ENCODE peak calls at places on chromosomes 12 and 14, in eight cellular contexts. W is body of pancreas, X is sigmoid colon, V is prostate gland, B is Peyer's patch, Q is suprapubic skin, I is breast epithelium, L is IMR-90. T is an unnamed sample.

GRCh38 chr12:124910561-124911478 is 3.6 kb downstream of the UBC start:
- DNase-seq in W (no peak), X (no peak), V (no peak), B (no peak), Q (no peak), I (no peak), L (peak), T (no peak)

GRCh38 chr12:116954700-116955381 is 44.1 kb downstream of the FBXW8 start:
- DNase-seq in W (peak), X (no peak), V (no peak), B (no peak), Q (no peak), I (no peak), L (no peak), T (no peak)

GRCh38 chr12:108478611-108479010 is 36.5 kb upstream of the FICD start:
- DNase-seq in W (no peak), X (no peak), V (no peak), B (no peak), Q (no peak), I (no peak), L (no peak), T (no peak)

GRCh38 chr12:29238822-29239291 is 89.8 kb downstream of the FAR2 start:
- DNase-seq in W (no peak), X (no peak), V (no peak), B (no peak), Q (no peak), I (no peak), L (peak), T (no peak)

GRCh38 chr14:102711207-102711606 is 66.0 kb upstream of the TRAF3 start:
- DNase-seq in W (no peak), X (no peak), V (no peak), B (no peak), Q (no peak), I (no peak), L (no peak), T (no peak)

GRCh38 chr12:132451172-132451835 is 38.6 kb upstream of the FBRSL1 start:
- DNase-seq in W (no peak), X (no peak), V (no peak), B (peak), Q (no peak), I (no peak), L (no peak), T (no peak)

GRCh38 chr12:113479578-113480335 is 8.1 kb upstream of the LHX5 start:
- DNase-seq in W (peak), X (no peak), V (no peak), B (no peak), Q (no peak), I (no peak), L (peak), T (no peak)

GRCh38 chr12:109422251-109422650 is 54.8 kb downstream of the KCTD10 start:
- DNase-seq in W (no peak), X (no peak), V (no peak), B (no peak), Q (no peak), I (no peak), L (no peak), T (no peak)

GRCh38 chr12:126708492-126708896 is 1558.5 kb upstream of the TMEM132C start:
- DNase-seq in W (no peak), X (no peak), V (no peak), B (no peak), Q (no peak), I (no peak), L (no peak), T (no peak)

DNA sequence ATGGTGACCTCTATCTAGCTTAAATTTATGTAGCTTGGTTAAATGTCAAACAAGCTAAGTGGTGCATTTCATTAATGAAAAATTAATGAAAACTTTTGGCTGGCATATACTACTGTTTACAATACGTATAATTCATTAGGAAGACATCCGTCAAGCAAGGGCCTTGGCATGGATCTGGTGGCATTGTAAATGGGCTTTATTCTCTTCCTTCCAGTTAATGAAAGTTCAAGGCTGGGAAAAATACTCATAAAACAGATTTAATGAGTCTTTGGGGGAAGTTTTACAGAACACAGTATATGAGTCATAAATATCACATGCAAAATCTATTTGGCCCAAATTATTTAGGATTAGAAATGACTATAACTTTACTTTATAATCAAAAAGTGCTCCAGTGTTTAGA is 807.7 kb upstream of the SEL1L start:
- DNase-seq in W (no peak), X (no peak), V (no peak), B (no peak), Q (no peak), I (no peak), L (no peak), T (no peak)
- TF ChIP-seq POLR2A in W (no peak), X (no peak), V (no peak), B (no peak), Q (no peak), I (no peak), L (no peak), T (no peak)

DNA sequence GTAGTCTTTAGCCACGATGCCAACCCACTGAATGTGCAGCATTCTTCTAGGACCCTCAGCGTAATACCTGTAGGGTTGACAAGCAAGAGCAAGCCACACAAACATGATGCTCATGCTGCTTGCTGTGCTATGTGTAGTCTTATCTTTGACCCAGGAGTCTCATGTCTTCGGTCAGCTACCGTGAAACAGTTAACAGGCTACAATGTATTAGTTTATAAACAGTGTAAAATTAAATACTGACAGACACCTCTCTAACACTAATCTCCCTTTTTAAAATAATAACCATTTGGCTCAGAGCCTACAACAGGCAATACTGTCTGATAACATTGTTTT is 1.9 kb downstream of the EAPP start:
- DNase-seq in W (no peak), X (no peak), V (no peak), B (no peak), Q (no peak), I (no peak), L (no peak), T (no peak)
- H3K27ac ChIP-seq in W (peak), X (peak), V (no peak), B (peak), Q (no peak), I (peak), L (peak), T (peak)

GRCh38 chr14:22766457-22767322 is at the start of gene OXA1L:
- DNase-seq in W (peak), X (peak), V (peak), B (peak), Q (peak), I (peak), L (peak), T (peak)
- TF ChIP-seq POLR2A in W (peak), X (peak), V (no peak), B (peak), Q (no peak), I (peak), L (peak), T (peak)

DNA sequence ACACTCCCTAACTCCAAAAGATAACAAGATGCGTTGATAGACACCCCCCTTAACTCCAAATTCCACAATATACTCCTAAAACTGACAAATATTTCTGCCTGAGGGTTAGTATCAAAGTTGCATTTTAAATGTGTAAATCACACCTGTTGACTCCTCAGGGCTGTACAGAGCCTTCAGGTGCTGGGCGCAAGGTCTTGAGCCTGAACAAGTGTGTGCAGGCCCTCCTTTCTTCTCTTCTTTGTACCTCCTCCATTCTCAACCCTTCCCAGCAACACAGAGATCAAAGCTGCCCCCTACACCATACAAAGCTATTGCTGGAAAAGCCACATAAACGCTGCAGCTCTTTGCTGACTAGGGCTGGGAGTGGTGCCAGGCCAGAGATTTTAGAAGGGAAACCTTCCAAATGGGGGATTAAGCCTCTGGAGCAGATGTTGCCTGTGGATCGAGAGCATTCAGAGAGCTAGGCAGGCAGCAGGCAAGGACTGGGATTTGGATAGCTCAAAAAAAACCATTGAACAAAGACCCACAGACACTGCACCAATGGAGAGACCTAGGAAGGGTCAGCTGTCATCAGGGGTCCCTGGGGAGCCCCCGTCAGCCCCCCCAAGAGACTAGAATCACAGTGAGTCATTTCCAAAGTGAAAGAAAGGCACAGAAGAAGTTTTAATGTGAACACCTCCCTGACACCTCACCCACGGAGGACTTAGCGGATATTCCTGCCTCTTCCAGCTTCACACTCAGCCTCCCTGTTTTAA is 18.3 kb upstream of the SUSD6 start:
- DNase-seq in W (no peak), X (peak), V (no peak), B (no peak), Q (no peak), I (no peak), L (peak), T (no peak)
- H3K27ac ChIP-seq in W (no peak), X (peak), V (no peak), B (no peak), Q (no peak), I (peak), L (no peak), T (no peak)

GRCh38 chr12:51009038-51009437 is 17.1 kb downstream of the SLC11A2 start:
- DNase-seq in W (peak), X (peak), V (peak), B (peak), Q (no peak), I (peak), L (no peak), T (peak)
- TF ChIP-seq POLR2A in W (peak), X (no peak), V (no peak), B (no peak), Q (no peak), I (no peak), L (no peak), T (peak)

DNA sequence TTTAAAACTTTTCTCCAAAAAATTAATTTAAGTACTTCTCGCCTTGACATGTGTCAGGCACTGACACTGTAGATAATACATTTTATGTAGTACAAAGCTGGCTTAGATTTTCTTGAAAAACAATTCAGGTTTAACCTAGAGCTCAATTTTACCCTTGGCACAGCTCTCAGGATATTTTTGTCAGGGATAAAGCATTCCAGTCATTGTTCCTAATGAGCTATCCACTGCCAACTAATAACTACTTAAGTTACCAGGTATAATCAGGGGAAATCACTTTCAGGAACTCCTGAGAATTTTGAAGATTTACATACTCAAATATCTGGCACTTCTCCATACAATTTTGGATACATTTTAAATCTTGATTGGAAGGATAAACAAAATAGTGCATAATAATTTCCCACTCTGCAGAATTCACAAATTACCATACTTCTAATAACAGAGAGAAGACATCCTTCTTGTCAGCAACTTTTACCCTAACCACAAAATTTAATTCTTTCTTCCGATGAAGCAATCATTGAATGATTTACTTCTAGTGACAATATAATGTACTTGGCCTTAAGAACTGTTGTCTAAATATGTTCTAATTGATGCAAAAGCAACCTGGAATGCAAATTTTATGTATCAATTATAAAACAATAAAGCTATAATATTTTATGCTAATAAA is 4.8 kb downstream of the RASSF9 start:
- DNase-seq in W (no peak), X (no peak), V (no peak), B (no peak), Q (no peak), I (no peak), L (no peak), T (no peak)
- H3K27ac ChIP-seq in W (no peak), X (no peak), V (no peak), B (no peak), Q (no peak), I (no peak), L (no peak), T (no peak)

GRCh38 chr14:67619446-67620216 is at the start of gene ARG2:
- DNase-seq in W (peak), X (peak), V (peak), B (peak), Q (peak), I (peak), L (peak), T (peak)
- TF ChIP-seq POLR2A in W (peak), X (peak), V (peak), B (peak), Q (no peak), I (peak), L (peak), T (peak)

GRCh38 chr12:65835256-65835655 is 11.0 kb downstream of the HMGA2 start:
- DNase-seq in W (no peak), X (no peak), V (no peak), B (no peak), Q (no peak), I (no peak), L (no peak), T (no peak)

GRCh38 chr12:65838330-65838976 is 14.2 kb downstream of the HMGA2 start:
- DNase-seq in W (no peak), X (no peak), V (no peak), B (no peak), Q (no peak), I (no peak), L (no peak), T (no peak)

GRCh38 chr12:65836419-65837197 is 12.3 kb downstream of the HMGA2 start:
- DNase-seq in W (no peak), X (no peak), V (no peak), B (no peak), Q (no peak), I (no peak), L (no peak), T (no peak)

GRCh38 chr12:65840793-65841670 is 16.7 kb downstream of the HMGA2 start:
- DNase-seq in W (no peak), X (no peak), V (no peak), B (no peak), Q (no peak), I (no peak), L (no peak), T (no peak)

DNA sequence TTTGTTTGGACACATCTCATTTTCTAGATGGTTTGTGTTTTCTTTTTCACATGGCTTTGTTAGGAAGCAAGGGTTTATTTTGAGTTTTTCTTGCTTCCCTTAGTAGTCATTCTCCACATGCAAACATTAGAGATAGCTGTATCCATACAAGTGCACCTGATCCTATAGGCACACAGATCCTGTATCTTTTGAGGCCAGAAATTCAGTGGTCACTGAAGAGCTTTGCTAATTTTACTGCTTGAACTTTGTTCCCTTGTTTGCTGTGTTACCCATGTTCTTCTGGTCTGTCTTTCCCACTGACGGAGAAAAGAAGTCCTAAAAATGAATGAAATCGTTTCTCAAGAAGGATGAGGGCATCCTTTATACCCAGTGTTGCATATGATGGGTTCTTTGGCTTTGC is 14.7 kb downstream of the HMGA2 start:
- DNase-seq in W (no peak), X (no peak), V (no peak), B (no peak), Q (no peak), I (no peak), L (no peak), T (no peak)
- H3K27ac ChIP-seq in W (no peak), X (no peak), V (no peak), B (no peak), Q (no peak), I (no peak), L (no peak), T (no peak)

GRCh38 chr12:2959194-2959507 is at the start of gene TEAD4:
- DNase-seq in W (peak), X (peak), V (peak), B (no peak), Q (no peak), I (peak), L (peak), T (peak)
- TF ChIP-seq POLR2A in W (no peak), X (no peak), V (no peak), B (no peak), Q (no peak), I (no peak), L (no peak), T (no peak)

DNA sequence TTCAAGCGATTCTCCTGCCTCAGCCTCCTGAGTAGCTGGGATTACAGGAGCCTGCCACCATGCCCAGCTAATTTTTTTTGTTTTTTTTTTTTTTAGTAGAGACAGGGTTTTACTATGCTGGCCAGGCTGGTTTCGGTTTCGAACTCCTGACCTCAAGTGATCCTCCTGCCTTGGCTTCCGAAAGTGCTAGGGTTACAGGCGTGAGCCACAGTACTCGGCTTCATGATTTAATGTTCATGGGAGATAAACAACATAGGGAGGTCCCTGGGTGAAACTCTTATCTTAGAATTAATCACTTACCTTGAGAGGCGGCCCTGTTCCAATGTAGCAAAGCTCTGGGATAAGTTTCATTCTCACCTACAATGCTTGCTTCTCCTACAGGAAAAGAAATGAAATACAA is 48.3 kb downstream of the SEL1L start:
- DNase-seq in W (peak), X (no peak), V (no peak), B (no peak), Q (no peak), I (no peak), L (no peak), T (no peak)
- H3K27ac ChIP-seq in W (peak), X (no peak), V (no peak), B (peak), Q (no peak), I (no peak), L (no peak), T (no peak)

T was measured in gastrocnemius medialis.